ENCODE peak calls at places on chromosomes 6 and 20, in eight cellular contexts. One of them, this sample, is unnamed.

GRCh38 chr20:21104921-21105320 is 1.2 kb downstream of the LINC00237 start:
- DNase-seq in stimulated activated CD8-positive, alpha-beta memory T cell treated with anti-CD3 and anti-CD28 coated beads, Interleukin-15, amount 100 ng/mL, for 24 hours: no peak
- DNase-seq in glutamatergic neuron: no peak
- DNase-seq in ovary: no peak
- DNase-seq in central memory CD4-positive, alpha-beta T cell: no peak
- DNase-seq in progenitor cell of endocrine pancreas: no peak
- DNase-seq in HTR-8/SVneo: no peak
- DNase-seq in lung microvascular endothelial cell: no peak
- DNase-seq in this sample: no peak

GRCh38 chr20:1308067-1308701 is 20.8 kb downstream of the SDCBP2 start:
- DNase-seq in progenitor cell of endocrine pancreas: no peak
- DNase-seq in ovary: no peak
- DNase-seq in central memory CD4-positive, alpha-beta T cell: no peak
- DNase-seq in glutamatergic neuron: no peak
- DNase-seq in lung microvascular endothelial cell: no peak
- DNase-seq in HTR-8/SVneo: no peak
- DNase-seq in stimulated activated CD8-positive, alpha-beta memory T cell treated with anti-CD3 and anti-CD28 coated beads, Interleukin-15, amount 100 ng/mL, for 24 hours: no peak
- DNase-seq in this sample: no peak

GRCh38 chr6:38164671-38165108 is 345.2 kb downstream of the ZFAND3 start:
- DNase-seq in glutamatergic neuron: peak; percentile 7
- DNase-seq in ovary: no peak
- DNase-seq in stimulated activated CD8-positive, alpha-beta memory T cell treated with anti-CD3 and anti-CD28 coated beads, Interleukin-15, amount 100 ng/mL, for 24 hours: no peak
- DNase-seq in HTR-8/SVneo: no peak
- DNase-seq in lung microvascular endothelial cell: no peak
- DNase-seq in progenitor cell of endocrine pancreas: no peak
- DNase-seq in central memory CD4-positive, alpha-beta T cell: no peak
- DNase-seq in this sample: no peak

GRCh38 chr6:121382467-121383121 is 48.3 kb upstream of the TBC1D32 start:
- DNase-seq in progenitor cell of endocrine pancreas: no peak
- DNase-seq in stimulated activated CD8-positive, alpha-beta memory T cell treated with anti-CD3 and anti-CD28 coated beads, Interleukin-15, amount 100 ng/mL, for 24 hours: no peak
- DNase-seq in HTR-8/SVneo: no peak
- DNase-seq in ovary: no peak
- DNase-seq in glutamatergic neuron: no peak
- DNase-seq in lung microvascular endothelial cell: no peak
- DNase-seq in central memory CD4-positive, alpha-beta T cell: no peak
- DNase-seq in this sample: no peak

GRCh38 chr20:1907586-1907985 is 12.4 kb downstream of the SIRPA start:
- DNase-seq in glutamatergic neuron: no peak
- DNase-seq in ovary: no peak
- DNase-seq in central memory CD4-positive, alpha-beta T cell: no peak
- DNase-seq in HTR-8/SVneo: no peak
- DNase-seq in lung microvascular endothelial cell: peak; percentile 46
- DNase-seq in progenitor cell of endocrine pancreas: no peak
- DNase-seq in stimulated activated CD8-positive, alpha-beta memory T cell treated with anti-CD3 and anti-CD28 coated beads, Interleukin-15, amount 100 ng/mL, for 24 hours: no peak
- DNase-seq in this sample: no peak

GRCh38 chr6:142696123-142696522 is 248.9 kb downstream of the HIVEP2 start:
- DNase-seq in central memory CD4-positive, alpha-beta T cell: no peak
- DNase-seq in progenitor cell of endocrine pancreas: no peak
- DNase-seq in stimulated activated CD8-positive, alpha-beta memory T cell treated with anti-CD3 and anti-CD28 coated beads, Interleukin-15, amount 100 ng/mL, for 24 hours: no peak
- DNase-seq in HTR-8/SVneo: no peak
- DNase-seq in lung microvascular endothelial cell: no peak
- DNase-seq in glutamatergic neuron: no peak
- DNase-seq in ovary: no peak
- DNase-seq in this sample: no peak

GRCh38 chr6:119318176-119318575 is 31.4 kb downstream of the MAN1A1 start:
- DNase-seq in central memory CD4-positive, alpha-beta T cell: no peak
- DNase-seq in progenitor cell of endocrine pancreas: no peak
- DNase-seq in stimulated activated CD8-positive, alpha-beta memory T cell treated with anti-CD3 and anti-CD28 coated beads, Interleukin-15, amount 100 ng/mL, for 24 hours: no peak
- DNase-seq in glutamatergic neuron: no peak
- DNase-seq in HTR-8/SVneo: no peak
- DNase-seq in ovary: no peak
- DNase-seq in lung microvascular endothelial cell: no peak
- DNase-seq in this sample: no peak

GRCh38 chr6:155604991-155605390 is 149.4 kb upstream of the NOX3 start:
- DNase-seq in progenitor cell of endocrine pancreas: no peak
- DNase-seq in central memory CD4-positive, alpha-beta T cell: no peak
- DNase-seq in HTR-8/SVneo: no peak
- DNase-seq in glutamatergic neuron: no peak
- DNase-seq in lung microvascular endothelial cell: no peak
- DNase-seq in stimulated activated CD8-positive, alpha-beta memory T cell treated with anti-CD3 and anti-CD28 coated beads, Interleukin-15, amount 100 ng/mL, for 24 hours: no peak
- DNase-seq in ovary: no peak
- DNase-seq in this sample: no peak

GRCh38 chr20:14838663-14839650 is 501.5 kb upstream of the FLRT3 start:
- DNase-seq in HTR-8/SVneo: no peak
- DNase-seq in progenitor cell of endocrine pancreas: no peak
- DNase-seq in ovary: no peak
- DNase-seq in glutamatergic neuron: no peak
- DNase-seq in stimulated activated CD8-positive, alpha-beta memory T cell treated with anti-CD3 and anti-CD28 coated beads, Interleukin-15, amount 100 ng/mL, for 24 hours: no peak
- DNase-seq in central memory CD4-positive, alpha-beta T cell: no peak
- DNase-seq in lung microvascular endothelial cell: no peak
- DNase-seq in this sample: no peak

GRCh38 chr6:36682328-36683144 is 4.0 kb downstream of the CDKN1A start:
- DNase-seq in progenitor cell of endocrine pancreas: no peak
- DNase-seq in ovary: no peak
- DNase-seq in stimulated activated CD8-positive, alpha-beta memory T cell treated with anti-CD3 and anti-CD28 coated beads, Interleukin-15, amount 100 ng/mL, for 24 hours: no peak
- DNase-seq in HTR-8/SVneo: no peak
- DNase-seq in glutamatergic neuron: no peak
- DNase-seq in central memory CD4-positive, alpha-beta T cell: peak; percentile 90
- DNase-seq in lung microvascular endothelial cell: peak; percentile 42
- DNase-seq in this sample: peak; percentile 53

GRCh38 chr6:25365159-25365558 is 86.0 kb downstream of the CARMIL1 start:
- DNase-seq in lung microvascular endothelial cell: no peak
- DNase-seq in central memory CD4-positive, alpha-beta T cell: no peak
- DNase-seq in glutamatergic neuron: no peak
- DNase-seq in ovary: no peak
- DNase-seq in stimulated activated CD8-positive, alpha-beta memory T cell treated with anti-CD3 and anti-CD28 coated beads, Interleukin-15, amount 100 ng/mL, for 24 hours: no peak
- DNase-seq in HTR-8/SVneo: no peak
- DNase-seq in progenitor cell of endocrine pancreas: no peak
- DNase-seq in this sample: no peak

GRCh38 chr6:4987427-4987826 is 16.4 kb downstream of the RPP40 start:
- DNase-seq in central memory CD4-positive, alpha-beta T cell: no peak
- DNase-seq in lung microvascular endothelial cell: no peak
- DNase-seq in progenitor cell of endocrine pancreas: no peak
- DNase-seq in HTR-8/SVneo: no peak
- DNase-seq in stimulated activated CD8-positive, alpha-beta memory T cell treated with anti-CD3 and anti-CD28 coated beads, Interleukin-15, amount 100 ng/mL, for 24 hours: no peak
- DNase-seq in ovary: no peak
- DNase-seq in glutamatergic neuron: no peak
- DNase-seq in this sample: no peak

GRCh38 chr20:10696650-10697049 is 22.9 kb upstream of the JAG1 start:
- DNase-seq in central memory CD4-positive, alpha-beta T cell: no peak
- DNase-seq in progenitor cell of endocrine pancreas: no peak
- DNase-seq in glutamatergic neuron: peak; percentile 20
- DNase-seq in stimulated activated CD8-positive, alpha-beta memory T cell treated with anti-CD3 and anti-CD28 coated beads, Interleukin-15, amount 100 ng/mL, for 24 hours: no peak
- DNase-seq in lung microvascular endothelial cell: no peak
- DNase-seq in HTR-8/SVneo: no peak
- DNase-seq in ovary: no peak
- DNase-seq in this sample: no peak

GRCh38 chr6:43477235-43478007 is at the start of gene TJAP1:
- DNase-seq in lung microvascular endothelial cell: peak; percentile 82
- DNase-seq in HTR-8/SVneo: peak; percentile 95
- DNase-seq in central memory CD4-positive, alpha-beta T cell: peak; percentile 93
- DNase-seq in glutamatergic neuron: peak; percentile 97
- DNase-seq in stimulated activated CD8-positive, alpha-beta memory T cell treated with anti-CD3 and anti-CD28 coated beads, Interleukin-15, amount 100 ng/mL, for 24 hours: peak; percentile 96
- DNase-seq in ovary: peak; percentile 98
- DNase-seq in progenitor cell of endocrine pancreas: peak; percentile 96
- DNase-seq in this sample: peak; percentile 25

GRCh38 chr6:32113386-32114352 is 4.5 kb upstream of the TNXB start:
- DNase-seq in HTR-8/SVneo: peak; percentile 88
- DNase-seq in central memory CD4-positive, alpha-beta T cell: no peak
- DNase-seq in stimulated activated CD8-positive, alpha-beta memory T cell treated with anti-CD3 and anti-CD28 coated beads, Interleukin-15, amount 100 ng/mL, for 24 hours: no peak
- DNase-seq in lung microvascular endothelial cell: peak; percentile 90
- DNase-seq in glutamatergic neuron: no peak
- DNase-seq in progenitor cell of endocrine pancreas: no peak
- DNase-seq in ovary: peak; percentile 95
- DNase-seq in this sample: no peak

GRCh38 chr6:105459049-105459448 is 56.2 kb upstream of the PREP start:
- DNase-seq in progenitor cell of endocrine pancreas: no peak
- DNase-seq in lung microvascular endothelial cell: peak; percentile 86
- DNase-seq in glutamatergic neuron: no peak
- DNase-seq in central memory CD4-positive, alpha-beta T cell: no peak
- DNase-seq in HTR-8/SVneo: no peak
- DNase-seq in stimulated activated CD8-positive, alpha-beta memory T cell treated with anti-CD3 and anti-CD28 coated beads, Interleukin-15, amount 100 ng/mL, for 24 hours: no peak
- DNase-seq in ovary: no peak
- DNase-seq in this sample: no peak

GRCh38 chr6:110355727-110356126 is 2.4 kb downstream of the METTL24 start:
- DNase-seq in ovary: no peak
- DNase-seq in HTR-8/SVneo: no peak
- DNase-seq in progenitor cell of endocrine pancreas: no peak
- DNase-seq in lung microvascular endothelial cell: no peak
- DNase-seq in glutamatergic neuron: no peak
- DNase-seq in stimulated activated CD8-positive, alpha-beta memory T cell treated with anti-CD3 and anti-CD28 coated beads, Interleukin-15, amount 100 ng/mL, for 24 hours: no peak
- DNase-seq in central memory CD4-positive, alpha-beta T cell: no peak
- DNase-seq in this sample: no peak

GRCh38 chr20:2210646-2211556 is 84.9 kb upstream of the TGM3 start:
- DNase-seq in stimulated activated CD8-positive, alpha-beta memory T cell treated with anti-CD3 and anti-CD28 coated beads, Interleukin-15, amount 100 ng/mL, for 24 hours: no peak
- DNase-seq in glutamatergic neuron: no peak
- DNase-seq in progenitor cell of endocrine pancreas: no peak
- DNase-seq in lung microvascular endothelial cell: peak; percentile 95
- DNase-seq in central memory CD4-positive, alpha-beta T cell: no peak
- DNase-seq in ovary: no peak
- DNase-seq in HTR-8/SVneo: peak; percentile 20
- DNase-seq in this sample: no peak

GRCh38 chr6:29847871-29848630 is 20.4 kb downstream of the HLA-G start:
- DNase-seq in central memory CD4-positive, alpha-beta T cell: peak; percentile 77
- DNase-seq in progenitor cell of endocrine pancreas: peak; percentile 80
- DNase-seq in stimulated activated CD8-positive, alpha-beta memory T cell treated with anti-CD3 and anti-CD28 coated beads, Interleukin-15, amount 100 ng/mL, for 24 hours: peak; percentile 78
- DNase-seq in HTR-8/SVneo: peak; percentile 74
- DNase-seq in glutamatergic neuron: peak; percentile 88
- DNase-seq in ovary: peak; percentile 81
- DNase-seq in lung microvascular endothelial cell: peak; percentile 60
- DNase-seq in this sample: no peak

This sample was measured in GF-D8.